ENCODE peak calls at places on chromosomes 16 and 17, in ten cellular contexts. W is neural progenitor cell, R is prostate gland, N is fibroblast of lung, S is ovary, F is stomach, H is PC-3, M is uterus, V is cardiac muscle cell, X is heart left ventricle. E is an unnamed sample. For H3K9me3, the result is how much of the 10 kb centered on the place peaks cover.

GRCh38 chr17:74567397-74567796 is at the start of gene CD300H:
- DNase-seq in W (no peak), R (no peak), N (no peak), S (no peak), F (no peak), H (no peak), M (no peak), V (no peak), X (no peak), E (no peak)

GRCh38 chr16:48608871-48609452 is 1.0 kb downstream of the N4BP1 start:
- DNase-seq in W (no peak), R (no peak), N (no peak), S (peak), F (peak), H (no peak), M (no peak), V (no peak), X (no peak), E (no peak)

GRCh38 chr16:66845791-66846221 is 1.6 kb downstream of the CA7 start:
- DNase-seq in W (no peak), R (no peak), N (no peak), S (no peak), F (no peak), H (no peak), M (no peak), V (no peak), X (no peak), E (no peak)

GRCh38 chr16:81645303-81645702 is 133.8 kb upstream of the PLCG2 start:
- DNase-seq in W (peak), R (peak), N (peak), S (no peak), F (no peak), H (peak), M (peak), V (peak), X (peak), E (no peak)

GRCh38 chr16:89453662-89454321 is 36.6 kb downstream of the ANKRD11 start:
- DNase-seq in W (peak), R (no peak), N (no peak), S (no peak), F (peak), H (peak), M (no peak), V (no peak), X (no peak), E (no peak)

GRCh38 chr17:41932821-41933389 is 2.5 kb downstream of the ODAD4 start:
- DNase-seq in W (no peak), R (no peak), N (no peak), S (no peak), F (no peak), H (no peak), M (no peak), V (no peak), X (no peak), E (no peak)

GRCh38 chr17:7330099-7331015 is 1.2 kb upstream of the NEURL4 start:
- DNase-seq in W (peak), R (peak), N (peak), S (peak), F (peak), H (peak), M (peak), V (peak), X (peak), E (peak)

GRCh38 chr17:40373324-40373723 is 8.8 kb upstream of the GJD3 start:
- DNase-seq in W (no peak), R (no peak), N (peak), S (no peak), F (no peak), H (no peak), M (no peak), V (no peak), X (no peak), E (no peak)

GRCh38 chr16:84834403-84834772 is 14.6 kb downstream of the CRISPLD2 start:
- DNase-seq in W (no peak), R (no peak), N (peak), S (peak), F (no peak), H (no peak), M (no peak), V (no peak), X (no peak), E (no peak)

GRCh38 chr17:55304171-55304859 is 39.6 kb downstream of the HLF start:
- DNase-seq in W (no peak), R (no peak), N (no peak), S (no peak), F (no peak), H (no peak), M (no peak), V (no peak), X (no peak), E (no peak)

GRCh38 chr17:30363715-30364202 is 15.0 kb upstream of the CPD start:
- DNase-seq in W (no peak), R (no peak), N (peak), S (no peak), F (peak), H (peak), M (no peak), V (no peak), X (no peak), E (no peak)

GRCh38 chr16:28192811-28193529 is 18.8 kb downstream of the XPO6 start:
- DNase-seq in W (no peak), R (no peak), N (no peak), S (no peak), F (peak), H (no peak), M (no peak), V (no peak), X (no peak), E (no peak)

GRCh38 chr17:19753049-19753444 is 4.9 kb upstream of the ALDH3A1 start:
- DNase-seq in W (no peak), R (peak), N (peak), S (no peak), F (peak), H (peak), M (peak), V (no peak), X (peak), E (peak)

GRCh38 chr17:60637683-60638082 is 37.7 kb downstream of the PPM1D start:
- DNase-seq in W (no peak), R (no peak), N (no peak), S (no peak), F (no peak), H (no peak), M (no peak), V (no peak), X (no peak), E (no peak)

GRCh38 chr17:1649844-1650409 is at the start of gene RILP:
- DNase-seq in W (no peak), R (peak), N (peak), S (peak), F (peak), H (peak), M (peak), V (peak), X (peak), E (peak)

GRCh38 chr17:2963332-2964027 is 99.9 kb downstream of the OR1D5 start:
- DNase-seq in W (no peak), R (no peak), N (no peak), S (no peak), F (no peak), H (no peak), M (no peak), V (no peak), X (no peak), E (peak)

GRCh38 chr17:68318103-68318991 is 27.1 kb downstream of the ARSG start:
- DNase-seq in W (no peak), R (no peak), N (peak), S (no peak), F (peak), H (peak), M (no peak), V (no peak), X (no peak), E (no peak)

GRCh38 chr16:22092143-22092933 is at the start of gene VWA3A:
- DNase-seq in W (peak), R (no peak), N (peak), S (no peak), F (no peak), H (no peak), M (no peak), V (peak), X (no peak), E (no peak)

GRCh38 chr17:41811549-41812175 is at the start of gene P3H4:
- DNase-seq in W (peak), R (peak), N (peak), S (peak), F (peak), H (peak), M (peak), V (peak), X (peak), E (peak)

GRCh38 chr16:56939801-56940200 is 7.9 kb downstream of the HERPUD1 start:
- DNase-seq in W (no peak), R (no peak), N (no peak), S (no peak), F (no peak), H (no peak), M (no peak), V (no peak), X (no peak), E (no peak)

GRCh38 chr16:84267380-84267779 is 27.3 kb upstream of the WFDC1 start:
- DNase-seq in W (no peak), R (no peak), N (no peak), S (no peak), F (no peak), H (no peak), M (no peak), V (no peak), X (no peak), E (no peak)

GRCh38 chr17:3557768-3558583 is at the start of gene TRPV3:
- DNase-seq in W (no peak), R (peak), N (no peak), S (peak), F (peak), H (peak), M (no peak), V (no peak), X (no peak), E (no peak)

GRCh38 chr17:79506955-79507354 is 103.9 kb downstream of the RBFOX3 start:
- DNase-seq in W (no peak), R (no peak), N (no peak), S (no peak), F (no peak), H (no peak), M (no peak), V (no peak), X (no peak), E (no peak)

GRCh38 chr17:79218175-79218824 is 143.7 kb downstream of the ENGASE start:
- DNase-seq in W (no peak), R (no peak), N (no peak), S (no peak), F (no peak), H (no peak), M (no peak), V (no peak), X (peak), E (no peak)

GRCh38 chr16:86457621-86458456 is 52.5 kb upstream of the FOXF1 start:
- DNase-seq in W (no peak), R (no peak), N (peak), S (no peak), F (no peak), H (no peak), M (peak), V (no peak), X (no peak), E (peak)

GRCh38 chr17:65885484-65885883 is 306.4 kb downstream of the CEP112 start:
- DNase-seq in W (no peak), R (no peak), N (no peak), S (no peak), F (no peak), H (no peak), M (no peak), V (no peak), X (no peak), E (no peak)

GRCh38 chr16:8380311-8380710 is 210.0 kb downstream of the TMEM114 start:
- DNase-seq in W (peak), R (no peak), N (no peak), S (no peak), F (no peak), H (no peak), M (no peak), V (no peak), X (no peak), E (no peak)

GRCh38 chr17:47622179-47622549 is 27.6 kb upstream of the KPNB1 start:
- DNase-seq in W (no peak), R (no peak), N (no peak), S (no peak), F (no peak), H (no peak), M (no peak), V (no peak), X (no peak), E (no peak)

GRCh38 chr17:17493249-17493985 is 2.8 kb downstream of the RASD1 start:
- DNase-seq in W (peak), R (peak), N (no peak), S (no peak), F (peak), H (peak), M (no peak), V (no peak), X (peak), E (peak)
- H3K27ac ChIP-seq in W (peak), R (peak), N (no peak), S (no peak), F (peak), H (no peak), M (no peak), V (no peak), X (peak), E (no peak)

GRCh38 chr16:31785126-31785525 is 88.5 kb upstream of the ZNF267 start:
- DNase-seq in W (no peak), R (no peak), N (no peak), S (no peak), F (no peak), H (no peak), M (no peak), V (no peak), X (no peak), E (no peak)
- H3K9me3 ChIP-seq in W (under half), R (under half), N (under half), S (under half), F (under half), H (under half), M (under half), V (under half), X (half or more), E (half or more)

DNA sequence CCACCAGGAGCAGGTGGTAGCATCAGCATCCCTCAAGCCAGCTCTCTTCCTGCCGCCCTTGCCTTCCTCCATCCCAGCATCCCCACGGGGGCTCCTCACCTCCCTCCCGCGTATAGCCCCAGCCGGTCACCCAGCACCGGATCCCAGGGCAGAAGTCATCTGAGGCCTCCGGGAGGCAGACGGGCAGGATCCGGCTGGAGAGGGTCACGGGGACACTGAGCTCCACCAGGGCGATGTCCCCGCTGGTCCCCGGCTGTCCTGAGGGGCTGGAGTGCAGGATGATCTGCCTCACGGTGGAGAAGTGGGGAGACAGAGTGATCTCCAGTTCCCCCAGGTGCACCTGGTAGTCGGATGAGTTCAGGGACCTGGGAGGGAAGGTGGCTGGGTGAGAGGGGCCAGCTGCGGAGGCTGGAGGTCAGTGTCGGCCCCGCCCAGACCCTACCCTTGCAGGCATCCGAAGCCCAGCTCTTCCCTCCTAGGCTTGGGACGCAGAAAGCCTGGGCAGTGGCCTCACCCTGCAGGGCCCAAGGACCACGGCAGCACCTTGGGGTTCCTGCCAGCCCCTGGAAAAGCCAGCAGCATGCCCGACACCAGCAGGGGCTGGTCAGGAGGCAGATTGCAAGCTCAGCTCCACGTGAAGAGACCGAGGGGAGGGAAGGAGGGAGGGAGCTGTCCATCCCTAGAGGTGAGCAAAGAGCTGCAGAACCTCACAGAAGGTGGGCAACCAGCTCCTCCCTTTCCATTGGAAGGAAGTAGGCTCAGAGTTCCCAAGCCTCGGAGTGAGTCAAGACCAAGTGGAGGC is 2.3 kb downstream of the TPSG1 start:
- DNase-seq in W (no peak), R (no peak), N (no peak), S (no peak), F (no peak), H (no peak), M (no peak), V (no peak), X (no peak), E (no peak)
- TF ChIP-seq CTCF in W (no peak), R (no peak), N (no peak), S (no peak), F (no peak), H (no peak), M (no peak), V (no peak), X (no peak), E (no peak)

GRCh38 chr16:19858006-19858653 is 26.5 kb downstream of the GPRC5B start:
- DNase-seq in W (no peak), R (no peak), N (no peak), S (no peak), F (no peak), H (no peak), M (no peak), V (no peak), X (no peak), E (no peak)

GRCh38 chr16:19859603-19860002 is 25.0 kb downstream of the GPRC5B start:
- DNase-seq in W (no peak), R (no peak), N (no peak), S (no peak), F (no peak), H (no peak), M (no peak), V (no peak), X (no peak), E (no peak)

GRCh38 chr16:19860146-19861030 is 24.3 kb downstream of the GPRC5B start:
- DNase-seq in W (peak), R (peak), N (peak), S (no peak), F (no peak), H (peak), M (no peak), V (no peak), X (no peak), E (no peak)

GRCh38 chr16:19858654-19859018 is 26.0 kb downstream of the GPRC5B start:
- DNase-seq in W (no peak), R (no peak), N (no peak), S (no peak), F (no peak), H (no peak), M (no peak), V (no peak), X (no peak), E (no peak)

GRCh38 chr16:19859166-19859565 is 25.5 kb downstream of the GPRC5B start:
- DNase-seq in W (no peak), R (no peak), N (no peak), S (no peak), F (no peak), H (no peak), M (no peak), V (no peak), X (no peak), E (no peak)
- H3K27ac ChIP-seq in W (no peak), R (no peak), N (no peak), S (no peak), F (no peak), H (no peak), M (no peak), V (no peak), X (no peak), E (no peak)

DNA sequence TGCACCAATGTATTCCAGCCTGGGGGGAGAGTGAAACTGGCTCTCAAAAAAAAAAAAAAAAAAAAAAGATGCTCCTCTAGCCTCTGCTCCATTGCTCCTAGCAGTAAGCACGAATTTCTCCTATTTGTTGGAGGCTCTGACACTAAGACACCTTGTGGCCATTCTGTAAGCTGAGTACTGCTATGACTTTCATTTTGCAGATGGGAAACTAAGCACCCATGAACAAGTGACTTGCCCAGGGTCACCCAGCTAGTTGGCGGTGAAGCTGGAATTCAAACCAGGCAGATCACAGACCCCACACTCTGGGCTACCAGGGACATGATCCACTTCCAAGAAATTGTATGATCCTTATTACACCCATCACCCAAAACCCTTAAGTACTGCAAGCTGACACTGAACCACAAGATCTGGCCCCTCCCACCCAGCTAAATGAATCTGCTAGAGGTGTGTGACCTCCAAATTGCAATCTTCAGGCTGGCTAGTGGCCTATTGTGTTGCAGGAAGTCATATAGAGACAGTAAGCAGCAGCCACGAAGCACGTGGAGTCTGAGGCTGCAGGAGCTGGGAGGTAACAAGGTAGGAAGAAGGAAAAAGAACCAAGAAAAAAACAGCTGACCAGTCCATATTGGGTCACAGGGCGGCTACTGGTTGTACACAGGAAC is 209.4 kb downstream of the XYLT1 start:
- DNase-seq in W (no peak), R (no peak), N (no peak), S (no peak), F (no peak), H (no peak), M (no peak), V (no peak), X (no peak), E (no peak)
- H3K9me3 ChIP-seq in W (under half), R (under half), N (under half), S (under half), F (under half), H (under half), M (under half), V (under half), X (under half), E (under half)

GRCh38 chr17:45389354-45389753 is 43.3 kb downstream of the ARHGAP27 start:
- DNase-seq in W (no peak), R (no peak), N (no peak), S (no peak), F (no peak), H (no peak), M (no peak), V (no peak), X (no peak), E (no peak)
- TF ChIP-seq CTCF in W (no peak), R (no peak), N (no peak), S (no peak), F (no peak), H (no peak), M (no peak), V (no peak), X (no peak), E (no peak)

GRCh38 chr17:18191071-18191667 is 7.5 kb downstream of the ALKBH5 start:
- DNase-seq in W (no peak), R (no peak), N (peak), S (no peak), F (peak), H (no peak), M (no peak), V (no peak), X (no peak), E (no peak)
- H3K27ac ChIP-seq in W (no peak), R (peak), N (no peak), S (no peak), F (peak), H (no peak), M (peak), V (peak), X (peak), E (peak)

E was measured in tibial artery.